ENCODE peak calls at places on chromosomes 16 and 17, in six cellular contexts. S is PC-9; P is BE2C; J is activated CD8-positive, alpha-beta T cell treated with anti-CD3 and anti-CD28 coated beads, Interleukin-2, amount 10 ng/mL, durations not matched to agents 7 days and 5 days; V is stimulated activated CD4-positive, alpha-beta T cell treated with anti-CD3 and anti-CD28 coated beads, Interleukin-1b, Interleukin-23, amount 100 ng/mL, for 24 hours; A is CD4-positive, alpha-beta T cell. B is an unnamed sample.

GRCh38 chr16:63617990-63618763 is 1503.7 kb downstream of the CDH11 start:
- DNase-seq in S (no peak), P (no peak), J (no peak), V (no peak), A (no peak), B (no peak)

GRCh38 chr16:12341966-12342365 is 365.4 kb downstream of the SNX29 start:
- DNase-seq in S (peak), P (no peak), J (no peak), V (no peak), A (no peak), B (no peak)

GRCh38 chr16:56673916-56674315 is 4.3 kb downstream of the MT1H start:
- DNase-seq in S (no peak), P (no peak), J (peak), V (no peak), A (no peak), B (no peak)

GRCh38 chr17:30372755-30373154 is 6.0 kb upstream of the CPD start:
- DNase-seq in S (peak), P (no peak), J (no peak), V (no peak), A (no peak), B (no peak)

GRCh38 chr17:57566724-57567123 is 178.4 kb downstream of the CCDC182 start:
- DNase-seq in S (no peak), P (peak), J (no peak), V (no peak), A (no peak), B (no peak)

GRCh38 chr16:2737238-2737605 is 15.2 kb upstream of the SRRM2 start:
- DNase-seq in S (no peak), P (no peak), J (no peak), V (no peak), A (no peak), B (no peak)

GRCh38 chr16:23302045-23302956 is at the start of gene SCNN1B:
- DNase-seq in S (peak), P (no peak), J (no peak), V (no peak), A (no peak), B (no peak)

GRCh38 chr17:55198690-55199370 is 65.9 kb upstream of the HLF start:
- DNase-seq in S (no peak), P (no peak), J (no peak), V (no peak), A (no peak), B (no peak)

GRCh38 chr16:58537124-58537906 is 22.0 kb downstream of the SETD6 start:
- DNase-seq in S (no peak), P (no peak), J (no peak), V (no peak), A (no peak), B (no peak)

GRCh38 chr16:83253526-83253925 is 554.3 kb upstream of the HSBP1 start:
- DNase-seq in S (no peak), P (no peak), J (no peak), V (no peak), A (no peak), B (no peak)

B was measured in memory B cell.